ENCODE peak calls at places on chromosomes 3 and 15, in nine cellular contexts. One of them, this sample, is unnamed.

GRCh38 chr3:190863119-190863465 is 598 bp upstream of the GMNC start:
- DNase-seq in A549: no peak
- DNase-seq in mammary epithelial cell: no peak
- DNase-seq in AG09309: no peak
- DNase-seq in choroid plexus epithelial cell: peak
- DNase-seq in fibroblast of pulmonary artery: no peak
- DNase-seq in heart left ventricle: no peak
- DNase-seq in CD4-positive, alpha-beta T cell: no peak
- DNase-seq in endodermal cell: no peak
- DNase-seq in this sample: no peak

GRCh38 chr15:77858677-77859490 is 218.6 kb downstream of the TBC1D2B start:
- DNase-seq in A549: no peak
- DNase-seq in mammary epithelial cell: no peak
- DNase-seq in AG09309: no peak
- DNase-seq in choroid plexus epithelial cell: no peak
- DNase-seq in fibroblast of pulmonary artery: no peak
- DNase-seq in heart left ventricle: no peak
- DNase-seq in CD4-positive, alpha-beta T cell: no peak
- DNase-seq in endodermal cell: no peak
- DNase-seq in this sample: no peak

GRCh38 chr3:187352581-187353575 is 15.3 kb upstream of the RTP4 start:
- DNase-seq in A549: peak
- DNase-seq in mammary epithelial cell: peak
- DNase-seq in AG09309: no peak
- DNase-seq in choroid plexus epithelial cell: peak
- DNase-seq in fibroblast of pulmonary artery: no peak
- DNase-seq in heart left ventricle: no peak
- DNase-seq in CD4-positive, alpha-beta T cell: no peak
- DNase-seq in endodermal cell: no peak
- DNase-seq in this sample: no peak

GRCh38 chr3:94082412-94082937 is 19.6 kb downstream of the NSUN3 start:
- DNase-seq in A549: no peak
- DNase-seq in mammary epithelial cell: no peak
- DNase-seq in AG09309: no peak
- DNase-seq in choroid plexus epithelial cell: no peak
- DNase-seq in fibroblast of pulmonary artery: no peak
- DNase-seq in heart left ventricle: no peak
- DNase-seq in CD4-positive, alpha-beta T cell: no peak
- DNase-seq in endodermal cell: no peak
- DNase-seq in this sample: no peak

GRCh38 chr3:148330486-148330885 is 367.2 kb upstream of the AGTR1 start:
- DNase-seq in A549: no peak
- DNase-seq in mammary epithelial cell: no peak
- DNase-seq in AG09309: no peak
- DNase-seq in choroid plexus epithelial cell: no peak
- DNase-seq in fibroblast of pulmonary artery: no peak
- DNase-seq in heart left ventricle: no peak
- DNase-seq in CD4-positive, alpha-beta T cell: no peak
- DNase-seq in endodermal cell: no peak
- DNase-seq in this sample: no peak

GRCh38 chr15:77985031-77985930 is 92.2 kb downstream of the TBC1D2B start:
- DNase-seq in A549: no peak
- DNase-seq in mammary epithelial cell: no peak
- DNase-seq in AG09309: no peak
- DNase-seq in choroid plexus epithelial cell: no peak
- DNase-seq in fibroblast of pulmonary artery: no peak
- DNase-seq in heart left ventricle: no peak
- DNase-seq in CD4-positive, alpha-beta T cell: no peak
- DNase-seq in endodermal cell: no peak
- DNase-seq in this sample: no peak

GRCh38 chr3:20043398-20043797 is 3.2 kb downstream of the KAT2B start:
- DNase-seq in A549: no peak
- DNase-seq in mammary epithelial cell: no peak
- DNase-seq in AG09309: no peak
- DNase-seq in choroid plexus epithelial cell: peak
- DNase-seq in fibroblast of pulmonary artery: peak
- DNase-seq in heart left ventricle: peak
- DNase-seq in CD4-positive, alpha-beta T cell: peak
- DNase-seq in endodermal cell: no peak
- DNase-seq in this sample: no peak

GRCh38 chr3:48268381-48268935 is 27.6 kb downstream of the ZNF589 start:
- DNase-seq in A549: no peak
- DNase-seq in mammary epithelial cell: peak
- DNase-seq in AG09309: no peak
- DNase-seq in choroid plexus epithelial cell: no peak
- DNase-seq in fibroblast of pulmonary artery: no peak
- DNase-seq in heart left ventricle: no peak
- DNase-seq in CD4-positive, alpha-beta T cell: peak
- DNase-seq in endodermal cell: no peak
- DNase-seq in this sample: no peak

GRCh38 chr15:92638291-92638708 is 17.3 kb downstream of the FAM174B start:
- DNase-seq in A549: no peak
- DNase-seq in mammary epithelial cell: no peak
- DNase-seq in AG09309: no peak
- DNase-seq in choroid plexus epithelial cell: peak
- DNase-seq in fibroblast of pulmonary artery: no peak
- DNase-seq in heart left ventricle: no peak
- DNase-seq in CD4-positive, alpha-beta T cell: no peak
- DNase-seq in endodermal cell: no peak
- DNase-seq in this sample: no peak

GRCh38 chr3:53162672-53163458 is 1.9 kb downstream of the PRKCD start:
- DNase-seq in A549: no peak
- DNase-seq in mammary epithelial cell: peak
- DNase-seq in AG09309: no peak
- DNase-seq in choroid plexus epithelial cell: no peak
- DNase-seq in fibroblast of pulmonary artery: peak
- DNase-seq in heart left ventricle: no peak
- DNase-seq in CD4-positive, alpha-beta T cell: peak
- DNase-seq in endodermal cell: peak
- DNase-seq in this sample: no peak

GRCh38 chr3:115018694-115019093 is 128.4 kb downstream of the ZBTB20 start:
- DNase-seq in A549: no peak
- DNase-seq in mammary epithelial cell: no peak
- DNase-seq in AG09309: no peak
- DNase-seq in choroid plexus epithelial cell: no peak
- DNase-seq in fibroblast of pulmonary artery: no peak
- DNase-seq in heart left ventricle: no peak
- DNase-seq in CD4-positive, alpha-beta T cell: no peak
- DNase-seq in endodermal cell: no peak
- DNase-seq in this sample: no peak

GRCh38 chr15:67708500-67708899 is 116.8 kb upstream of the SKOR1 start:
- DNase-seq in A549: no peak
- DNase-seq in mammary epithelial cell: no peak
- DNase-seq in AG09309: no peak
- DNase-seq in choroid plexus epithelial cell: no peak
- DNase-seq in fibroblast of pulmonary artery: no peak
- DNase-seq in heart left ventricle: no peak
- DNase-seq in CD4-positive, alpha-beta T cell: no peak
- DNase-seq in endodermal cell: no peak
- DNase-seq in this sample: no peak

GRCh38 chr15:88769161-88769971 is 33.9 kb upstream of the ACAN start:
- DNase-seq in A549: no peak
- DNase-seq in mammary epithelial cell: peak
- DNase-seq in AG09309: no peak
- DNase-seq in choroid plexus epithelial cell: peak
- DNase-seq in fibroblast of pulmonary artery: no peak
- DNase-seq in heart left ventricle: no peak
- DNase-seq in CD4-positive, alpha-beta T cell: no peak
- DNase-seq in endodermal cell: peak
- DNase-seq in this sample: no peak

GRCh38 chr15:89587955-89588354 is 12.7 kb downstream of the TICRR start:
- DNase-seq in A549: no peak
- DNase-seq in mammary epithelial cell: peak
- DNase-seq in AG09309: peak
- DNase-seq in choroid plexus epithelial cell: peak
- DNase-seq in fibroblast of pulmonary artery: peak
- DNase-seq in heart left ventricle: no peak
- DNase-seq in CD4-positive, alpha-beta T cell: no peak
- DNase-seq in endodermal cell: no peak
- DNase-seq in this sample: no peak

DNA sequence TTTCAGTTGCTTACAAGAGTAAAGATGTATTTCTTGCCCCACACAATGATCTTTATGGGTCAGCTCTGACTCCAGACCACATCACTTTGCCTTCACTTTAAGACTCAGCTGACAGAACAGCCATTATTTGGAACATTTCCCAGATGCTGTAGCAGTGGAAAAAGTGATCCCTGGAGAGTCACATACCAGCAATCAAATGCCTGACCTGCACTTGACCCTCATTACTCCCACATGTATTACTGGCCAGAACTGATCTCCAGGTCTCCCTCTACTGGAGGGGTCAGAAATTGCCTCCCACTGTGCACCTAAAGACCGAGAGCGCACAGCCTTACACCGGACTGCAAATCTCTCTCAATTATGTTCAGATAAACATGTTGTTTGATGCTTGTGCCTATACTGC is 88.6 kb upstream of the ZNF385D start:
- DNase-seq in A549: peak
- DNase-seq in mammary epithelial cell: peak
- DNase-seq in AG09309: peak
- DNase-seq in choroid plexus epithelial cell: peak
- DNase-seq in fibroblast of pulmonary artery: peak
- DNase-seq in heart left ventricle: no peak
- DNase-seq in CD4-positive, alpha-beta T cell: no peak
- DNase-seq in endodermal cell: no peak
- DNase-seq in this sample: no peak
- TF ChIP-seq CTCF in A549: no peak
- TF ChIP-seq CTCF in mammary epithelial cell: peak
- TF ChIP-seq CTCF in AG09309: peak
- TF ChIP-seq CTCF in choroid plexus epithelial cell: peak
- TF ChIP-seq CTCF in fibroblast of pulmonary artery: peak
- TF ChIP-seq CTCF in heart left ventricle: peak
- TF ChIP-seq CTCF in CD4-positive, alpha-beta T cell: no peak
- TF ChIP-seq CTCF in endodermal cell: peak
- TF ChIP-seq CTCF in this sample: no peak

DNA sequence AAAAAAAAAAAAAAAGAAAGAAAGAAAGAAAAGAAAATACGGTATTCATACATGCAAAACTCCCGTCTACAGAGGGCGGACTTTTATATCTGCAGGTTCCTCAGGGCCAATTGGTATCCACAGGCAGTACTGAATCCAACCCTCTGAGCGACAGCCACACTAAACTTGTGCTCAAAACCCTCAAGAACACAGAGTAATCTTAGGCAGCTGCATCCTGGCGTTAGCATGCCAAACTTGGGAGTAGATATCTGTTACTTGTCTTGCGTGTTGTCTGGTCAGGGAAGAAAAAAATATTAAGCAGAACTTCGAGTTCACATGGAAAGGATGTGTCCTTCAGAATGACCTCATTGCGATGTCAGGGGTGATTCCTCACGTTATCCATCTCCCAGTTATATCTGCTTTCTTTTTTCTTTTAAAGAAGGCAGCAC is 12.8 kb downstream of the SNAP23 start:
- DNase-seq in A549: no peak
- DNase-seq in mammary epithelial cell: no peak
- DNase-seq in AG09309: no peak
- DNase-seq in choroid plexus epithelial cell: peak
- DNase-seq in fibroblast of pulmonary artery: peak
- DNase-seq in heart left ventricle: no peak
- DNase-seq in CD4-positive, alpha-beta T cell: no peak
- DNase-seq in endodermal cell: no peak
- DNase-seq in this sample: no peak
- TF ChIP-seq CTCF in A549: no peak
- TF ChIP-seq CTCF in mammary epithelial cell: no peak
- TF ChIP-seq CTCF in AG09309: no peak
- TF ChIP-seq CTCF in choroid plexus epithelial cell: no peak
- TF ChIP-seq CTCF in fibroblast of pulmonary artery: no peak
- TF ChIP-seq CTCF in heart left ventricle: no peak
- TF ChIP-seq CTCF in CD4-positive, alpha-beta T cell: no peak
- TF ChIP-seq CTCF in endodermal cell: no peak
- TF ChIP-seq CTCF in this sample: no peak

DNA sequence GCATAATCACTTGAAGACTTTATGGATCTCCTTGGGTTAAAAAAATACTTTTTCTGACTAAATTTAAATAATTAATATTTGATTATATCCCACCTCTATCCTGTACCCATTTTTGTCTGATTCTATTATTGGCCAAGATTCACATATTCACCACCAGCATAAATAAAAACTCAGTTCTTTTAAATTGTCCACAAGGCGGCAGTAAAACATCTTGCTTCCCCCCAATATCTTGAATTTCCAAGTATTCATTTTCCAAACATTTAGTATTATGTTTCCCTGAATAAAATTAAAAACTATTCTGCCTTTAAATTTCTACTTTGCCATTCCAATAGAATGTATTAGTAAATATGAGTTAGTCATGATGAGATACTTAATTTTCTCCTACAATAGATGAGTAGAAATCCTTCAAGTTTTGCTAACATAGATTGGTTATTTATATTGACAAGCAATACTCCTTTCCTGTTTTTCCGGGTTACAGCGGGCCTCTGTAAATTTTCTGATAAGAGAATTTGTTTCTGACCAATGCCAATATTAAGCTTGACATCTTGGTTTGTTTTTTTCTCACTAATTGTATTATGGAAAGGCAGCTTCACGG is 218.7 kb upstream of the MDFIC2 start:
- DNase-seq in A549: peak
- DNase-seq in mammary epithelial cell: peak
- DNase-seq in AG09309: no peak
- DNase-seq in choroid plexus epithelial cell: peak
- DNase-seq in fibroblast of pulmonary artery: peak
- DNase-seq in heart left ventricle: no peak
- DNase-seq in CD4-positive, alpha-beta T cell: no peak
- DNase-seq in endodermal cell: no peak
- DNase-seq in this sample: no peak
- TF ChIP-seq CTCF in A549: peak
- TF ChIP-seq CTCF in mammary epithelial cell: peak
- TF ChIP-seq CTCF in AG09309: peak
- TF ChIP-seq CTCF in choroid plexus epithelial cell: peak
- TF ChIP-seq CTCF in fibroblast of pulmonary artery: peak
- TF ChIP-seq CTCF in heart left ventricle: no peak
- TF ChIP-seq CTCF in CD4-positive, alpha-beta T cell: peak
- TF ChIP-seq CTCF in endodermal cell: peak
- TF ChIP-seq CTCF in this sample: peak

GRCh38 chr15:80937718-80938117 is 51.9 kb downstream of the MESD start:
- DNase-seq in A549: no peak
- DNase-seq in mammary epithelial cell: no peak
- DNase-seq in AG09309: no peak
- DNase-seq in choroid plexus epithelial cell: no peak
- DNase-seq in fibroblast of pulmonary artery: no peak
- DNase-seq in heart left ventricle: no peak
- DNase-seq in CD4-positive, alpha-beta T cell: no peak
- DNase-seq in endodermal cell: no peak
- DNase-seq in this sample: no peak

GRCh38 chr15:80940331-80940730 is 49.3 kb downstream of the MESD start:
- DNase-seq in A549: no peak
- DNase-seq in mammary epithelial cell: no peak
- DNase-seq in AG09309: no peak
- DNase-seq in choroid plexus epithelial cell: no peak
- DNase-seq in fibroblast of pulmonary artery: no peak
- DNase-seq in heart left ventricle: no peak
- DNase-seq in CD4-positive, alpha-beta T cell: no peak
- DNase-seq in endodermal cell: no peak
- DNase-seq in this sample: no peak

GRCh38 chr15:80934761-80935221 is 54.8 kb downstream of the MESD start:
- DNase-seq in A549: peak
- DNase-seq in mammary epithelial cell: no peak
- DNase-seq in AG09309: no peak
- DNase-seq in choroid plexus epithelial cell: peak
- DNase-seq in fibroblast of pulmonary artery: peak
- DNase-seq in heart left ventricle: no peak
- DNase-seq in CD4-positive, alpha-beta T cell: no peak
- DNase-seq in endodermal cell: peak
- DNase-seq in this sample: no peak

GRCh38 chr15:80932989-80933388 is 56.6 kb downstream of the MESD start:
- DNase-seq in A549: no peak
- DNase-seq in mammary epithelial cell: no peak
- DNase-seq in AG09309: no peak
- DNase-seq in choroid plexus epithelial cell: peak
- DNase-seq in fibroblast of pulmonary artery: peak
- DNase-seq in heart left ventricle: no peak
- DNase-seq in CD4-positive, alpha-beta T cell: no peak
- DNase-seq in endodermal cell: no peak
- DNase-seq in this sample: no peak

GRCh38 chr15:80936288-80937078 is 53.1 kb downstream of the MESD start:
- DNase-seq in A549: no peak
- DNase-seq in mammary epithelial cell: no peak
- DNase-seq in AG09309: no peak
- DNase-seq in choroid plexus epithelial cell: no peak
- DNase-seq in fibroblast of pulmonary artery: no peak
- DNase-seq in heart left ventricle: no peak
- DNase-seq in CD4-positive, alpha-beta T cell: no peak
- DNase-seq in endodermal cell: no peak
- DNase-seq in this sample: no peak
- TF ChIP-seq CTCF in A549: no peak
- TF ChIP-seq CTCF in mammary epithelial cell: no peak
- TF ChIP-seq CTCF in AG09309: peak
- TF ChIP-seq CTCF in choroid plexus epithelial cell: peak
- TF ChIP-seq CTCF in fibroblast of pulmonary artery: no peak
- TF ChIP-seq CTCF in heart left ventricle: no peak
- TF ChIP-seq CTCF in CD4-positive, alpha-beta T cell: no peak
- TF ChIP-seq CTCF in endodermal cell: peak
- TF ChIP-seq CTCF in this sample: no peak